ENCODE peak calls at places on chromosomes 3 and 15, in six cellular contexts. U, K, Y, C, L and I are unnamed samples.
A peak's percentile ranks its signal among the peaks of the same experiment; 100 is the strongest.

GRCh38 chr3:134309987-134310700 is 59.5 kb upstream of the RYK start:
- DNase-seq in U (no peak), K (no peak), Y (no peak), C (no peak), L (no peak), I (no peak)

GRCh38 chr3:24622138-24622537 is 127.5 kb upstream of the THRB start:
- DNase-seq in U (no peak), K (no peak), Y (no peak), C (no peak), L (no peak), I (no peak)

GRCh38 chr15:100372695-100373036 is 30.9 kb upstream of the ADAMTS17 start:
- DNase-seq in U (no peak), K (no peak), Y (no peak), C (no peak), L (no peak), I (no peak)

GRCh38 chr3:124078978-124079911 is 87.3 kb upstream of the ROPN1 start:
- DNase-seq in U (peak; percentile 17), K (peak; percentile 4), Y (peak; percentile 56), C (peak; percentile 68), L (no peak), I (no peak)

GRCh38 chr15:63600001-63600645 is 2.9 kb downstream of the FBXL22 start:
- DNase-seq in U (no peak), K (no peak), Y (peak; percentile 49), C (peak; percentile 24), L (no peak), I (no peak)

GRCh38 chr15:64665179-64665578 is 110.2 kb downstream of the RBPMS2 start:
- DNase-seq in U (no peak), K (no peak), Y (no peak), C (no peak), L (no peak), I (no peak)

GRCh38 chr15:92803852-92804609 is 96.1 kb upstream of the CHD2 start:
- DNase-seq in U (peak; percentile 99), K (peak; percentile 59), Y (peak; percentile 92), C (peak; percentile 99), L (no peak), I (peak; percentile 60)

GRCh38 chr3:185403002-185403401 is 40.1 kb downstream of the MAP3K13 start:
- DNase-seq in U (no peak), K (no peak), Y (no peak), C (no peak), L (no peak), I (no peak)

GRCh38 chr3:121648219-121648958 is 12.3 kb downstream of the HCLS1 start:
- DNase-seq in U (peak; percentile 6), K (no peak), Y (peak; percentile 30), C (no peak), L (no peak), I (no peak)

GRCh38 chr3:11803977-11804903 is 42.4 kb downstream of the TAMM41 start:
- DNase-seq in U (peak; percentile 47), K (peak; percentile 21), Y (peak; percentile 61), C (peak; percentile 66), L (no peak), I (peak; percentile 42)

GRCh38 chr3:140931801-140932200 is 9.8 kb upstream of the SLC25A36 start:
- DNase-seq in U (no peak), K (no peak), Y (no peak), C (peak; percentile 46), L (no peak), I (no peak)

GRCh38 chr15:67024322-67024997 is 40.9 kb upstream of the SMAD3 start:
- DNase-seq in U (peak; percentile 92), K (peak; percentile 57), Y (peak; percentile 68), C (peak; percentile 95), L (no peak), I (peak; percentile 76)

GRCh38 chr3:183385698-183386590 is 42.5 kb downstream of the MCF2L2 start:
- DNase-seq in U (peak; percentile 72), K (peak; percentile 34), Y (peak; percentile 73), C (peak; percentile 79), L (no peak), I (peak; percentile 64)

GRCh38 chr3:143644370-143645089 is 203.7 kb downstream of the SLC9A9 start:
- DNase-seq in U (peak; percentile 87), K (peak; percentile 14), Y (peak; percentile 70), C (peak; percentile 68), L (no peak), I (peak; percentile 51)

GRCh38 chr3:195172285-195172684 is 98.7 kb downstream of the XXYLT1 start:
- DNase-seq in U (no peak), K (no peak), Y (no peak), C (no peak), L (no peak), I (no peak)

GRCh38 chr15:38612159-38612863 is 47.7 kb upstream of the RASGRP1 start:
- DNase-seq in U (no peak), K (peak; percentile 18), Y (no peak), C (no peak), L (no peak), I (no peak)